ENCODE peak calls at places on chromosomes 2 and 18, in six cellular contexts. One of them, this sample, is unnamed.

GRCh38 chr2:188322569-188323531 is 31.2 kb downstream of the GULP1 start:
- DNase-seq in transverse colon: no peak
- DNase-seq in ovary: no peak
- DNase-seq in effector CD4-positive, alpha-beta T cell: no peak
- DNase-seq in NCI-H446 treated with DMSO at 0.1 percent for 48 hours: no peak
- DNase-seq in KG1: no peak
- DNase-seq in this sample: no peak

GRCh38 chr18:36711014-36711725 is 117.6 kb downstream of the TPGS2 start:
- DNase-seq in transverse colon: no peak
- DNase-seq in ovary: no peak
- DNase-seq in KG1: no peak
- DNase-seq in NCI-H446 treated with DMSO at 0.1 percent for 48 hours: no peak
- DNase-seq in effector CD4-positive, alpha-beta T cell: no peak
- DNase-seq in this sample: no peak

GRCh38 chr2:126824663-126825062 is 74.0 kb upstream of the TEX51 start:
- DNase-seq in KG1: no peak
- DNase-seq in NCI-H446 treated with DMSO at 0.1 percent for 48 hours: no peak
- DNase-seq in ovary: no peak
- DNase-seq in transverse colon: no peak
- DNase-seq in effector CD4-positive, alpha-beta T cell: no peak
- DNase-seq in this sample: no peak

GRCh38 chr18:69885841-69886531 is 61.7 kb downstream of the CD226 start:
- DNase-seq in effector CD4-positive, alpha-beta T cell: no peak
- DNase-seq in NCI-H446 treated with DMSO at 0.1 percent for 48 hours: no peak
- DNase-seq in KG1: no peak
- DNase-seq in transverse colon: no peak
- DNase-seq in ovary: no peak
- DNase-seq in this sample: no peak

GRCh38 chr2:201669865-201670264 is 26.6 kb upstream of the TMEM237 start:
- DNase-seq in KG1: no peak
- DNase-seq in effector CD4-positive, alpha-beta T cell: no peak
- DNase-seq in ovary: no peak
- DNase-seq in NCI-H446 treated with DMSO at 0.1 percent for 48 hours: no peak
- DNase-seq in transverse colon: no peak
- DNase-seq in this sample: no peak

GRCh38 chr2:202014328-202015034 is 19.2 kb upstream of the FZD7 start:
- DNase-seq in transverse colon: no peak
- DNase-seq in NCI-H446 treated with DMSO at 0.1 percent for 48 hours: no peak
- DNase-seq in ovary: no peak
- DNase-seq in KG1: no peak
- DNase-seq in effector CD4-positive, alpha-beta T cell: no peak
- DNase-seq in this sample: no peak

GRCh38 chr2:174158003-174158402 is 90.3 kb downstream of the OLA1 start:
- DNase-seq in KG1: no peak
- DNase-seq in transverse colon: peak
- DNase-seq in effector CD4-positive, alpha-beta T cell: no peak
- DNase-seq in NCI-H446 treated with DMSO at 0.1 percent for 48 hours: no peak
- DNase-seq in ovary: no peak
- DNase-seq in this sample: peak

GRCh38 chr2:50133766-50134165 is 898.2 kb downstream of the NRXN1 start:
- DNase-seq in KG1: no peak
- DNase-seq in effector CD4-positive, alpha-beta T cell: no peak
- DNase-seq in transverse colon: no peak
- DNase-seq in ovary: no peak
- DNase-seq in NCI-H446 treated with DMSO at 0.1 percent for 48 hours: no peak
- DNase-seq in this sample: no peak

GRCh38 chr18:28080876-28081300 is 96.0 kb downstream of the CDH2 start:
- DNase-seq in KG1: no peak
- DNase-seq in transverse colon: no peak
- DNase-seq in NCI-H446 treated with DMSO at 0.1 percent for 48 hours: no peak
- DNase-seq in ovary: no peak
- DNase-seq in effector CD4-positive, alpha-beta T cell: no peak
- DNase-seq in this sample: no peak

GRCh38 chr2:178233428-178233827 is 39.1 kb downstream of the OSBPL6 start:
- DNase-seq in ovary: no peak
- DNase-seq in NCI-H446 treated with DMSO at 0.1 percent for 48 hours: no peak
- DNase-seq in transverse colon: no peak
- DNase-seq in KG1: no peak
- DNase-seq in effector CD4-positive, alpha-beta T cell: no peak
- DNase-seq in this sample: no peak

GRCh38 chr2:235383272-235383843 is 110.5 kb upstream of the AGAP1 start:
- DNase-seq in transverse colon: no peak
- DNase-seq in NCI-H446 treated with DMSO at 0.1 percent for 48 hours: no peak
- DNase-seq in effector CD4-positive, alpha-beta T cell: no peak
- DNase-seq in KG1: no peak
- DNase-seq in ovary: no peak
- DNase-seq in this sample: no peak

GRCh38 chr2:212392048-212392447 is 146.6 kb downstream of the ERBB4 start:
- DNase-seq in transverse colon: no peak
- DNase-seq in KG1: no peak
- DNase-seq in NCI-H446 treated with DMSO at 0.1 percent for 48 hours: no peak
- DNase-seq in effector CD4-positive, alpha-beta T cell: no peak
- DNase-seq in ovary: no peak
- DNase-seq in this sample: no peak

GRCh38 chr18:27382477-27383216 is 197.5 kb upstream of the CHST9 start:
- DNase-seq in transverse colon: no peak
- DNase-seq in NCI-H446 treated with DMSO at 0.1 percent for 48 hours: no peak
- DNase-seq in effector CD4-positive, alpha-beta T cell: no peak
- DNase-seq in KG1: no peak
- DNase-seq in ovary: no peak
- DNase-seq in this sample: no peak

GRCh38 chr2:120870467-120870788 is 134.8 kb downstream of the GLI2 start:
- DNase-seq in effector CD4-positive, alpha-beta T cell: no peak
- DNase-seq in NCI-H446 treated with DMSO at 0.1 percent for 48 hours: no peak
- DNase-seq in ovary: peak
- DNase-seq in transverse colon: no peak
- DNase-seq in KG1: no peak
- DNase-seq in this sample: no peak

GRCh38 chr2:144668493-144669110 is 148.7 kb upstream of the ZEB2 start:
- DNase-seq in effector CD4-positive, alpha-beta T cell: no peak
- DNase-seq in NCI-H446 treated with DMSO at 0.1 percent for 48 hours: no peak
- DNase-seq in KG1: no peak
- DNase-seq in ovary: no peak
- DNase-seq in transverse colon: no peak
- DNase-seq in this sample: peak

GRCh38 chr2:62794791-62795190 is 89.3 kb downstream of the EHBP1 start:
- DNase-seq in transverse colon: no peak
- DNase-seq in ovary: no peak
- DNase-seq in KG1: no peak
- DNase-seq in NCI-H446 treated with DMSO at 0.1 percent for 48 hours: peak
- DNase-seq in effector CD4-positive, alpha-beta T cell: no peak
- DNase-seq in this sample: no peak

GRCh38 chr2:94871226-94872087 is at the start of gene TEKT4:
- DNase-seq in transverse colon: no peak
- DNase-seq in NCI-H446 treated with DMSO at 0.1 percent for 48 hours: no peak
- DNase-seq in KG1: no peak
- DNase-seq in ovary: no peak
- DNase-seq in effector CD4-positive, alpha-beta T cell: no peak
- DNase-seq in this sample: peak